ENCODE peak calls at places on chromosome 18, in ten cellular contexts. E is caudate nucleus, V is lower lobe of right lung, S is NCI-H2227 treated with DMSO at 0.1 percent for 48 hours, Z is A549, M is progenitor cell of endocrine pancreas, X is transverse colon, G is NCI-H1092 treated with DMSO at 0.1 percent for 48 hours, P is non-pigmented ciliary epithelial cell, I is colonic mucosa. O is an unnamed sample.
A peak's percentile ranks its signal among the peaks of the same experiment; 100 is the strongest.

GRCh38 chr18:12283256-12283655 is 24.8 kb upstream of the TUBB6 start:
- DNase-seq in P (no peak), E (no peak), I (no peak), G (no peak), V (no peak), Z (peak; percentile 27), S (no peak), M (no peak), X (no peak), O (no peak)

GRCh38 chr18:11498821-11499220 is 110.6 kb upstream of the SLC35G4 start:
- DNase-seq in E (no peak), X (no peak), Z (no peak), V (no peak), P (no peak), M (no peak), S (no peak), G (no peak), I (no peak), O (no peak)

GRCh38 chr18:40124107-40124506 is 1830.9 kb upstream of the PIK3C3 start:
- DNase-seq in S (no peak), E (no peak), P (peak; percentile 55), M (no peak), I (no peak), V (no peak), X (no peak), Z (no peak), G (no peak), O (no peak)

GRCh38 chr18:76361219-76361618 is 133.8 kb downstream of the ZNF516 start:
- DNase-seq in G (no peak), Z (no peak), M (no peak), S (no peak), I (no peak), P (no peak), E (no peak), V (no peak), X (no peak), O (no peak)

GRCh38 chr18:9413586-9413985 is 61.7 kb upstream of the RALBP1 start:
- DNase-seq in S (no peak), X (no peak), Z (peak; percentile 22), V (no peak), M (no peak), P (peak; percentile 78), E (no peak), I (no peak), G (no peak), O (no peak)

GRCh38 chr18:21664069-21664468 is 40.5 kb downstream of the ABHD3 start:
- DNase-seq in V (no peak), I (no peak), Z (peak; percentile 79), E (no peak), S (no peak), P (no peak), M (no peak), X (no peak), G (no peak), O (no peak)

GRCh38 chr18:31454066-31454708 is 6.6 kb downstream of the DSG3 start:
- DNase-seq in S (no peak), E (no peak), V (no peak), I (no peak), X (no peak), P (peak; percentile 67), M (no peak), Z (peak; percentile 82), G (no peak), O (peak; percentile 54)

GRCh38 chr18:59270689-59271257 is 2.5 kb downstream of the RAX start:
- DNase-seq in G (no peak), Z (no peak), E (no peak), S (no peak), X (no peak), I (no peak), P (no peak), M (no peak), V (no peak), O (no peak)

GRCh38 chr18:3710712-3711269 is 260.8 kb downstream of the TGIF1 start:
- DNase-seq in M (no peak), V (peak; percentile 72), E (peak; percentile 13), Z (peak; percentile 78), S (no peak), X (peak; percentile 85), I (peak; percentile 89), P (no peak), G (peak; percentile 16), O (no peak)

GRCh38 chr18:13900633-13901032 is 14.7 kb downstream of the MC2R start:
- DNase-seq in E (no peak), X (no peak), Z (no peak), G (no peak), S (no peak), I (no peak), V (no peak), P (no peak), M (no peak), O (no peak)

GRCh38 chr18:50051288-50051687 is 143.7 kb downstream of the MYO5B start:
- DNase-seq in Z (peak; percentile 13), M (no peak), E (no peak), I (no peak), X (no peak), P (no peak), V (no peak), S (no peak), G (no peak), O (no peak)